ENCODE peak calls at places on chromosome 6, in five cellular contexts. X is IMR-90, K is H9, U is mesenchymal stem cell, L is mesendoderm. V is an unnamed sample.

GRCh38 chr6:44646355-44646754 is 258.8 kb downstream of the CDC5L start:
- DNase-seq in X (peak; percentile 19), K (no peak), U (no peak), L (no peak), V (no peak)

GRCh38 chr6:112480551-112480950 is 133.4 kb downstream of the RFPL4B start:
- DNase-seq in X (peak; percentile 82), K (no peak), U (peak; percentile 37), L (no peak), V (peak; percentile 52)

GRCh38 chr6:131061771-131062160 is 1.3 kb downstream of the EPB41L2 start:
- DNase-seq in X (no peak), K (no peak), U (peak; percentile 33), L (no peak), V (no peak)

GRCh38 chr6:138597336-138597735 is 98.0 kb upstream of the NHSL1 start:
- DNase-seq in X (peak; percentile 68), K (no peak), U (no peak), L (no peak), V (no peak)

GRCh38 chr6:133546098-133546497 is 304.9 kb downstream of the EYA4 start:
- DNase-seq in X (peak; percentile 97), K (no peak), U (peak; percentile 71), L (no peak), V (no peak)

GRCh38 chr6:168988801-168989200 is 264.8 kb downstream of the THBS2 start:
- DNase-seq in X (peak; percentile 44), K (no peak), U (no peak), L (no peak), V (no peak)

GRCh38 chr6:41768545-41769308 is 11.0 kb downstream of the FRS3 start:
- DNase-seq in X (no peak), K (no peak), U (no peak), L (peak; percentile 27), V (no peak)

GRCh38 chr6:36463686-36464085 is 20.9 kb downstream of the KCTD20 start:
- DNase-seq in X (peak; percentile 55), K (no peak), U (no peak), L (no peak), V (no peak)

GRCh38 chr6:160348552-160349441 is 619 bp downstream of the SLC22A3 start:
- DNase-seq in X (no peak), K (peak; percentile 63), U (peak; percentile 3), L (peak; percentile 79), V (peak; percentile 65)

GRCh38 chr6:15653581-15653980 is 9.2 kb downstream of the DTNBP1 start:
- DNase-seq in X (no peak), K (no peak), U (no peak), L (no peak), V (no peak)

GRCh38 chr6:125780540-125781306 is 10.0 kb upstream of the NCOA7 start:
- DNase-seq in X (peak; percentile 78), K (peak; percentile 46), U (peak; percentile 85), L (peak; percentile 81), V (peak; percentile 73)

GRCh38 chr6:143514996-143515760 is 3.7 kb upstream of the FUCA2 start:
- DNase-seq in X (no peak), K (no peak), U (no peak), L (no peak), V (no peak)

GRCh38 chr6:80642452-80642851 is 536.0 kb downstream of the BCKDHB start:
- DNase-seq in X (peak; percentile 86), K (no peak), U (peak; percentile 36), L (no peak), V (no peak)

GRCh38 chr6:11909696-11910132 is 102.4 kb upstream of the HIVEP1 start:
- DNase-seq in X (peak; percentile 72), K (no peak), U (no peak), L (no peak), V (no peak)

GRCh38 chr6:45718901-45719300 is 296.8 kb downstream of the CLIC5 start:
- DNase-seq in X (peak; percentile 64), K (no peak), U (no peak), L (no peak), V (no peak)

GRCh38 chr6:140812636-140813035 is 1320.1 kb upstream of the GJE1 start:
- DNase-seq in X (no peak), K (no peak), U (no peak), L (no peak), V (no peak)

GRCh38 chr6:55469829-55470438 is 109.1 kb downstream of the HMGCLL1 start:
- DNase-seq in X (no peak), K (no peak), U (no peak), L (no peak), V (no peak)

GRCh38 chr6:105509506-105510331 is 106.8 kb upstream of the PREP start:
- DNase-seq in X (peak; percentile 56), K (peak; percentile 41), U (peak; percentile 62), L (peak; percentile 53), V (peak; percentile 2)

GRCh38 chr6:2171728-2172127 is 73.7 kb downstream of the GMDS start:
- DNase-seq in X (no peak), K (no peak), U (no peak), L (no peak), V (no peak)

GRCh38 chr6:156948807-156949206 is 171.6 kb downstream of the ARID1B start:
- DNase-seq in X (peak; percentile 97), K (no peak), U (peak; percentile 88), L (peak; percentile 49), V (peak; percentile 75)

GRCh38 chr6:146543940-146544661 is 468 bp downstream of the RAB32 start:
- DNase-seq in X (peak; percentile 38), K (peak; percentile 54), U (peak; percentile 73), L (peak; percentile 81), V (peak; percentile 22)
- H4K8ac ChIP-seq in X (peak overlapping the region; percentile 83), K (no peak overlapping the region), U (peak overlapping the region; percentile 93), L (no peak overlapping the region), V (peak overlapping the region; percentile 79)

GRCh38 chr6:31559958-31560696 is 12.0 kb upstream of the LTA start:
- DNase-seq in X (peak; percentile 52), K (no peak), U (peak; percentile 80), L (peak; percentile 83), V (peak; percentile 39)
- H4K8ac ChIP-seq in X (no peak overlapping the region), K (no peak overlapping the region), U (peak overlapping the region; percentile 65), L (no peak overlapping the region), V (no peak overlapping the region)

GRCh38 chr6:73695619-73696421 is at the start of gene CD109:
- DNase-seq in X (peak; percentile 73), K (peak; percentile 79), U (peak; percentile 94), L (peak; percentile 79), V (peak; percentile 21)
- H4K8ac ChIP-seq in X (peak within 1 kb of the TSS; percentile 62), K (no peak within 1 kb of the TSS), U (peak within 1 kb of the TSS; percentile 99), L (no peak within 1 kb of the TSS), V (peak within 1 kb of the TSS; percentile 21)

GRCh38 chr6:34236423-34237315 is at the start of gene HMGA1:
- DNase-seq in X (peak; percentile 86), K (peak; percentile 83), U (peak; percentile 91), L (peak; percentile 96), V (peak; percentile 90)

GRCh38 chr6:34235605-34236422 is 859 bp upstream of the HMGA1 start:
- DNase-seq in X (peak; percentile 92), K (no peak), U (peak; percentile 89), L (peak; percentile 90), V (peak; percentile 89)

GRCh38 chr6:34237722-34238506 is 1.2 kb downstream of the HMGA1 start:
- DNase-seq in X (peak; percentile 33), K (peak; percentile 49), U (peak; percentile 59), L (peak; percentile 63), V (peak; percentile 43)

GRCh38 chr6:34238507-34239239 is 2.0 kb downstream of the HMGA1 start:
- DNase-seq in X (no peak), K (no peak), U (no peak), L (no peak), V (no peak)

DNA sequence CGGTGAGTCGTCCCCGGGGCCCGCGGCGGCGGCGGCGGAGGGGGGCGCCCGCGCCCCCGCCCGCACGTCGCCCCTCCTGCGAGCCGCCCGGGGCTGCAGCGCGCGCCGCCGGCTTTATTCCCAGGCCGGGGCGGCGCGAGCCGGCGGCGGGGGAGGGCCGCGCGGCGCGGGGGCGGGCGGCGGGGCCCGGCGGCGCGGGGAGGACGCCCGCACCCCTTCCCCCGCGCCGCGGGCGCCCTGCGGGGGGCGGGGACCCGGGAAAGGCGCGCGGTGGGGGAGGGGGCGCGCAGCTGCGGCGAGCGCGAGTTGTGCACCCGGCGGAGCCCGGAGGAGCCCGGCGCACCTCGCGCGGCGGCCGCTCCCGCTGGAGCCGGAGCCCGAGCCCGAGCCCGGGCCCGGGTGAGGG is 646 bp downstream of the HMGA1 start:
- DNase-seq in X (no peak), K (no peak), U (no peak), L (no peak), V (peak; percentile 27)
- H4K8ac ChIP-seq in X (no peak overlapping the region), K (no peak overlapping the region), U (peak overlapping the region; percentile 20), L (no peak overlapping the region), V (peak overlapping the region; percentile 85)

DNA sequence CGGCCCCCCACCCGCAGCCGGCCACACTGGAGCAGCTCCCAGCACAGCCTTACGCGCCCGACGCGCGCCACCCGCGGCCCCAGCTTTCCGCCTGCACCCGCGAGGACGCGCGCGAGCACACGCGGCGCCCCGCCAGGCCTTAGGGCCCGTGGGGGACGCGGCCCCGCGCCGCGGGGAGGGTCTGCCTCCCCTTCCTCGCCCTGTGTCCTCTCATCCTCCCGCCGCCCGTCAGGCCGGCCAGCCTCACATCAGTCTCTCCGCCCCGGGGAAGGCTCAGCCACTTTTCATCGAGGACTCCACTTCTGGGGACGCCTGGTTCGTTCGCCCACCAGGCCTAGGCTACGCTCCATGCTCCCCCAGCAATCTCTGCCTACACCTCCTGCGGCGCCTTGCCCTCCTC is 12.6 kb upstream of the SLC22A7 start:
- DNase-seq in X (no peak), K (no peak), U (no peak), L (no peak), V (no peak)
- H4K8ac ChIP-seq in X (no peak overlapping the region), K (no peak overlapping the region), U (no peak overlapping the region), L (no peak overlapping the region), V (no peak overlapping the region)